ENCODE peak calls at places on chromosomes 6 and 20, in seven cellular contexts. G is MM.1S, Z is transverse colon, Q is heart right ventricle, X is prostate gland, Y is cardiac muscle cell, K is GM23248. W is an unnamed sample.

GRCh38 chr6:57173056-57173885 is 1.1 kb downstream of the BAG2 start:
- DNase-seq in G (peak; percentile 27), Z (peak; percentile 17), Q (no peak), X (no peak), Y (peak; percentile 22), K (peak; percentile 60), W (peak; percentile 28)

GRCh38 chr6:107629545-107630147 is 139.7 kb downstream of the SOBP start:
- DNase-seq in G (no peak), Z (no peak), Q (no peak), X (no peak), Y (no peak), K (no peak), W (no peak)

GRCh38 chr6:15254074-15254975 is 8.5 kb downstream of the JARID2 start:
- DNase-seq in G (no peak), Z (no peak), Q (no peak), X (no peak), Y (no peak), K (peak; percentile 50), W (no peak)

GRCh38 chr20:21539512-21539911 is 25.6 kb upstream of the NKX2-2 start:
- DNase-seq in G (no peak), Z (no peak), Q (no peak), X (no peak), Y (no peak), K (no peak), W (no peak)

GRCh38 chr6:90110971-90111370 is 185.7 kb downstream of the BACH2 start:
- DNase-seq in G (no peak), Z (no peak), Q (no peak), X (no peak), Y (no peak), K (no peak), W (no peak)

GRCh38 chr20:373171-373890 is 7.2 kb upstream of the TRIB3 start:
- DNase-seq in G (no peak), Z (no peak), Q (peak; percentile 29), X (no peak), Y (no peak), K (peak; percentile 83), W (peak; percentile 63)

GRCh38 chr6:116404706-116405105 is 34.0 kb downstream of the DSE start:
- DNase-seq in G (no peak), Z (no peak), Q (no peak), X (no peak), Y (no peak), K (peak; percentile 44), W (no peak)

GRCh38 chr6:126888727-126889725 is 229.4 kb upstream of the RSPO3 start:
- DNase-seq in G (no peak), Z (no peak), Q (no peak), X (no peak), Y (no peak), K (no peak), W (no peak)

GRCh38 chr6:6920114-6920983 is 187.4 kb upstream of the RREB1 start:
- DNase-seq in G (no peak), Z (no peak), Q (no peak), X (no peak), Y (no peak), K (no peak), W (no peak)

GRCh38 chr20:52958206-52958605 is 14.0 kb upstream of the TSHZ2 start:
- DNase-seq in G (no peak), Z (no peak), Q (no peak), X (no peak), Y (no peak), K (peak; percentile 48), W (no peak)

GRCh38 chr20:15196580-15197255 is 859.3 kb upstream of the FLRT3 start:
- DNase-seq in G (no peak), Z (no peak), Q (no peak), X (no peak), Y (no peak), K (no peak), W (no peak)

GRCh38 chr20:60331688-60332300 is 373.6 kb downstream of the CDH26 start:
- DNase-seq in G (no peak), Z (no peak), Q (no peak), X (no peak), Y (no peak), K (no peak), W (no peak)

GRCh38 chr6:56072856-56073255 is 174.5 kb downstream of the COL21A1 start:
- DNase-seq in G (no peak), Z (no peak), Q (no peak), X (no peak), Y (no peak), K (peak; percentile 65), W (no peak)

GRCh38 chr6:37018152-37019064 is 13.0 kb downstream of the FGD2 start:
- DNase-seq in G (peak; percentile 86), Z (peak; percentile 92), Q (peak; percentile 90), X (peak; percentile 90), Y (peak; percentile 92), K (peak; percentile 94), W (peak; percentile 96)

GRCh38 chr20:64162239-64162621 is 2.0 kb upstream of the MYT1 start:
- DNase-seq in G (no peak), Z (no peak), Q (no peak), X (no peak), Y (no peak), K (no peak), W (no peak)
- H3K4me1 ChIP-seq in G (no peaks in the 10 kb centered on the region), Z (no peaks in the 10 kb centered on the region), Q (no peaks in the 10 kb centered on the region), X (no peaks in the 10 kb centered on the region), Y (no peaks in the 10 kb centered on the region), K (no peaks in the 10 kb centered on the region), W (no peaks in the 10 kb centered on the region)

DNA sequence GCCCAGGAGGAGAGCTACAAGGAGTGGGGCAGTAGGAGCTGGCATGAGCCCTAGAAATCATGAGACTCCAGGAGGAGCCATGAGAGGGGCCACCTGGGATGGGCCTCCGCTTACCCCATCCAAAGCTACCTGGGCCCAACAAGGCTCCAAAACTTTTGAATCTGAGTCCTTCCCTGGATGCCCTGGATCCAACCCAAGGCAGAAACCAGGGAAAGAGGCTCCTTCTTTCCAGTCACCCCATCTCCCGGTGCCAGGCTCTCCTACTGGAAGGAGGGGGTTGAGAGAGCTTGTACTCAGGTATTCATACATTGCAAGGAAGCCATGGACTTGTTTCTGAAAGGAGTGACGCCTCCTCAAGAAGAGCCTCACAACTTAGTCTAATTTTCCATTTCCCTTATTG is 7.8 kb upstream of the SIRPG start:
- DNase-seq in G (no peak), Z (no peak), Q (no peak), X (no peak), Y (no peak), K (no peak), W (no peak)
- H3K27me3 ChIP-seq in G (no peaks in the 10 kb centered on the region), Z (no peaks in the 10 kb centered on the region), Q (no peaks in the 10 kb centered on the region), X (no peaks in the 10 kb centered on the region), Y (no peaks in the 10 kb centered on the region), K (no peaks in the 10 kb centered on the region), W (no peaks in the 10 kb centered on the region)

DNA sequence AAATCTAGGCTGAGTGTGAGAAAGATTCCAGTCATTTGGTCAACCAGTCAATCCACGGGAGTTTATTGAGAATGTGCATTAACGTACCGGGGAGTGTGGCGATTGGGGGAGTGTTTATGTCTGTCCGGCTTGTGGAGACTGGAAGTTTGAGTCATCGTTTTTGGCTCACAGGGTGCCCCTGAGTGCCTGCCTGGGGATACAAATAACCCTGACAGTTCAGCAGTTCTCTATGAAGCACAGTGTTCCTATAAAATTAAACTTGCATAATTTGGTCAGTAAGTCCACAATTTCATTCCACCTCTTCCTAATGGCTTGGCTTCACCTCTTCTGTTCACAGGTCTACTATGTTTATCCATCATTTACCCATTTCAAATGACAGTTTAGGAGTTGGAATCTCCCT is 72.6 kb upstream of the PLEKHG1 start:
- DNase-seq in G (no peak), Z (no peak), Q (no peak), X (peak; percentile 79), Y (no peak), K (peak; percentile 51), W (no peak)
- H3K4me1 ChIP-seq in G (no peaks in the 10 kb centered on the region), Z (peaks cover 10% of the 10 kb centered on the region), Q (no peaks in the 10 kb centered on the region), X (peaks cover 7% of the 10 kb centered on the region), Y (no peaks in the 10 kb centered on the region), K (peaks cover 3% of the 10 kb centered on the region), W (no peaks in the 10 kb centered on the region)

GRCh38 chr20:33693274-33693673 is 7.1 kb upstream of the E2F1 start:
- DNase-seq in G (no peak), Z (no peak), Q (no peak), X (no peak), Y (no peak), K (no peak), W (peak; percentile 37)

GRCh38 chr20:33697129-33697528 is 10.9 kb upstream of the E2F1 start:
- DNase-seq in G (no peak), Z (no peak), Q (no peak), X (no peak), Y (no peak), K (peak; percentile 92), W (peak; percentile 67)

GRCh38 chr20:33693741-33694645 is 7.8 kb upstream of the E2F1 start:
- DNase-seq in G (no peak), Z (no peak), Q (no peak), X (no peak), Y (no peak), K (no peak), W (peak; percentile 75)

GRCh38 chr20:33696448-33696847 is 10.3 kb upstream of the E2F1 start:
- DNase-seq in G (no peak), Z (no peak), Q (no peak), X (no peak), Y (no peak), K (no peak), W (no peak)

DNA sequence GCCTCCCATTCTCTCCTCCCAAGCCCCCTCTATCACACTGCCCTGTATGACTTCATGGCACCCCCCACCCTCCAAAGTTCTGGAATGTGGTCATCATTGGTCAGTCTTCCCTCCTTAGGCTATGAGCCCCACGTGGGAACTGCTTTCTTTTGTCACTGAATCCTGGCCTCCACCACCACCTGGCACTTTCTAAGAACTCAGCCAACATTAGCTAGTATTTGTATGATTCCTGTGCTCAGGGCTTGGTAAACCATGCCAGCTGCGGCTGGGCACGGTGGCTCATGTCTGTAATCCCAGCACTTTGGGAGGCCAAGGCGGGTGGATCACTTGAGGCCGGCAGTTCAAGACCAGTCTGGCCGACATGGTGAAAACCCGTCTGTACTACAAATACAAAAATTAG is 8.5 kb upstream of the E2F1 start:
- DNase-seq in G (no peak), Z (no peak), Q (no peak), X (no peak), Y (no peak), K (no peak), W (no peak)
- H3K27me3 ChIP-seq in G (no peaks in the 10 kb centered on the region), Z (no peaks in the 10 kb centered on the region), Q (no peaks in the 10 kb centered on the region), X (no peaks in the 10 kb centered on the region), Y (no peaks in the 10 kb centered on the region), K (no peaks in the 10 kb centered on the region), W (no peaks in the 10 kb centered on the region)

GRCh38 chr20:57126481-57127092 is 139.9 kb downstream of the BMP7 start:
- DNase-seq in G (no peak), Z (no peak), Q (no peak), X (no peak), Y (no peak), K (no peak), W (no peak)

GRCh38 chr20:57124800-57125399 is 141.5 kb downstream of the BMP7 start:
- DNase-seq in G (peak; percentile 34), Z (no peak), Q (no peak), X (no peak), Y (no peak), K (no peak), W (no peak)

GRCh38 chr20:57122481-57123138 is 143.8 kb downstream of the BMP7 start:
- DNase-seq in G (no peak), Z (no peak), Q (no peak), X (no peak), Y (no peak), K (no peak), W (no peak)

GRCh38 chr20:57123139-57123903 is 143.1 kb downstream of the BMP7 start:
- DNase-seq in G (no peak), Z (no peak), Q (no peak), X (no peak), Y (no peak), K (no peak), W (no peak)

GRCh38 chr20:57124346-57124745 is 142.1 kb downstream of the BMP7 start:
- DNase-seq in G (no peak), Z (no peak), Q (no peak), X (no peak), Y (no peak), K (no peak), W (no peak)
- H3K4me1 ChIP-seq in G (no peaks in the 10 kb centered on the region), Z (no peaks in the 10 kb centered on the region), Q (peaks cover 5% of the 10 kb centered on the region), X (no peaks in the 10 kb centered on the region), Y (no peaks in the 10 kb centered on the region), K (no peaks in the 10 kb centered on the region), W (no peaks in the 10 kb centered on the region)